ENCODE peak calls at places on chromosome 1, in eight cellular contexts. V is activated T-cell treated with anti-CD3 and anti-CD28 coated beads for 4 hours, M is RWPE1, N is AG20443, K is smooth muscle cell of the brain vasculature, I is stomach, Y is HT1080, U is uterus. A is an unnamed sample.

GRCh38 chr1:206082831-206083695 is 30.1 kb downstream of the RHEX start:
- DNase-seq in V (no peak), M (no peak), N (no peak), K (no peak), I (no peak), Y (no peak), U (no peak), A (no peak)

GRCh38 chr1:43549921-43550597 is 19.4 kb downstream of the PTPRF start:
- DNase-seq in V (no peak), M (peak; percentile 94), N (no peak), K (no peak), I (peak; percentile 95), Y (no peak), U (peak; percentile 75), A (no peak)

GRCh38 chr1:201917362-201918033 is 28.8 kb downstream of the SHISA4 start:
- DNase-seq in V (no peak), M (peak; percentile 64), N (peak; percentile 86), K (no peak), I (no peak), Y (peak; percentile 23), U (peak; percentile 54), A (peak; percentile 60)

GRCh38 chr1:97384294-97384952 is 536.4 kb downstream of the DPYD start:
- DNase-seq in V (no peak), M (peak; percentile 14), N (peak; percentile 53), K (no peak), I (no peak), Y (peak; percentile 53), U (no peak), A (peak; percentile 41)

GRCh38 chr1:6625579-6626149 is 996 bp downstream of the THAP3 start:
- DNase-seq in V (no peak), M (peak; percentile 34), N (peak; percentile 76), K (no peak), I (peak; percentile 38), Y (no peak), U (no peak), A (peak; percentile 65)

GRCh38 chr1:181501612-181502011 is 18.3 kb downstream of the CACNA1E start:
- DNase-seq in V (no peak), M (no peak), N (no peak), K (no peak), I (no peak), Y (no peak), U (no peak), A (no peak)

GRCh38 chr1:22415489-22415888 is 36.2 kb upstream of the ZBTB40 start:
- DNase-seq in V (no peak), M (no peak), N (no peak), K (no peak), I (no peak), Y (no peak), U (no peak), A (no peak)

GRCh38 chr1:2609271-2610035 is 22.9 kb downstream of the PRXL2B start:
- DNase-seq in V (no peak), M (no peak), N (no peak), K (no peak), I (no peak), Y (no peak), U (no peak), A (no peak)

GRCh38 chr1:68016364-68016763 is 34.1 kb downstream of the DIRAS3 start:
- DNase-seq in V (no peak), M (no peak), N (peak; percentile 50), K (no peak), I (no peak), Y (peak; percentile 6), U (no peak), A (peak; percentile 6)

GRCh38 chr1:88731475-88731874 is 47.4 kb downstream of the PKN2 start:
- DNase-seq in V (no peak), M (peak; percentile 42), N (peak; percentile 77), K (peak; percentile 56), I (no peak), Y (peak; percentile 83), U (peak; percentile 36), A (peak; percentile 62)

GRCh38 chr1:33852711-33853110 is 11.2 kb upstream of the HMGB4 start:
- DNase-seq in V (no peak), M (no peak), N (peak; percentile 35), K (no peak), I (no peak), Y (no peak), U (no peak), A (no peak)

GRCh38 chr1:178544531-178544930 is 31.6 kb downstream of the TEX35 start:
- DNase-seq in V (no peak), M (peak; percentile 54), N (no peak), K (no peak), I (no peak), Y (no peak), U (no peak), A (no peak)

GRCh38 chr1:154877370-154877974 is 7.4 kb upstream of the KCNN3 start:
- DNase-seq in V (no peak), M (no peak), N (no peak), K (no peak), I (no peak), Y (no peak), U (no peak), A (no peak)

GRCh38 chr1:101781437-101781836 is 215.3 kb downstream of the OLFM3 start:
- DNase-seq in V (no peak), M (no peak), N (no peak), K (no peak), I (no peak), Y (peak; percentile 56), U (no peak), A (no peak)

GRCh38 chr1:11324562-11324961 is 51.6 kb downstream of the UBIAD1 start:
- DNase-seq in V (no peak), M (no peak), N (no peak), K (no peak), I (no peak), Y (no peak), U (no peak), A (no peak)